ENCODE peak calls at places on chromosomes 16 and 17, in ten cellular contexts. F is neural progenitor cell; H is transverse colon; M is psoas muscle; K is pancreas; C is mammary epithelial cell; U is MM.1S; E is effector memory CD4-positive, alpha-beta T cell; N is CD8-positive, alpha-beta T cell; O is suprapubic skin. D is an unnamed sample.

GRCh38 chr17:38918129-38918913 is 7.1 kb upstream of the LASP1NB start:
- DNase-seq in F (peak; percentile 65), H (no peak), M (no peak), K (no peak), C (no peak), U (no peak), E (no peak), N (no peak), O (no peak), D (no peak)

GRCh38 chr17:27349540-27350021 is 55.7 kb downstream of the WSB1 start:
- DNase-seq in F (no peak), H (no peak), M (peak; percentile 26), K (no peak), C (no peak), U (no peak), E (no peak), N (no peak), O (no peak), D (no peak)

GRCh38 chr16:88338896-88339295 is 43.9 kb upstream of the ZNF469 start:
- DNase-seq in F (no peak), H (no peak), M (no peak), K (no peak), C (no peak), U (no peak), E (no peak), N (no peak), O (no peak), D (no peak)

GRCh38 chr17:7809086-7809790 is 24.8 kb upstream of the KDM6B start:
- DNase-seq in F (no peak), H (no peak), M (no peak), K (no peak), C (peak; percentile 80), U (no peak), E (no peak), N (no peak), O (no peak), D (no peak)

GRCh38 chr16:83925095-83925905 is 26.4 kb downstream of the MLYCD start:
- DNase-seq in F (no peak), H (no peak), M (no peak), K (no peak), C (no peak), U (no peak), E (no peak), N (no peak), O (no peak), D (no peak)

GRCh38 chr17:79557724-79558572 is 52.9 kb downstream of the RBFOX3 start:
- DNase-seq in F (no peak), H (no peak), M (no peak), K (no peak), C (no peak), U (no peak), E (no peak), N (no peak), O (no peak), D (no peak)

GRCh38 chr17:4163951-4164350 is 21.0 kb downstream of the CYB5D2 start:
- DNase-seq in F (no peak), H (no peak), M (no peak), K (no peak), C (no peak), U (no peak), E (no peak), N (no peak), O (no peak), D (no peak)

GRCh38 chr17:81667754-81668153 is 1.2 kb downstream of the CCDC137 start:
- DNase-seq in F (peak; percentile 48), H (no peak), M (no peak), K (no peak), C (peak; percentile 25), U (no peak), E (no peak), N (no peak), O (no peak), D (no peak)

GRCh38 chr17:61862105-61862574 is 1.2 kb downstream of the BRIP1 start:
- DNase-seq in F (no peak), H (no peak), M (no peak), K (no peak), C (peak; percentile 50), U (no peak), E (no peak), N (no peak), O (no peak), D (no peak)

GRCh38 chr16:47779201-47780016 is 318.3 kb downstream of the PHKB start:
- DNase-seq in F (no peak), H (no peak), M (no peak), K (no peak), C (no peak), U (peak; percentile 57), E (no peak), N (peak; percentile 0), O (no peak), D (no peak)

GRCh38 chr16:27224271-27224737 is 21.0 kb downstream of the KDM8 start:
- DNase-seq in F (no peak), H (no peak), M (no peak), K (no peak), C (no peak), U (no peak), E (no peak), N (no peak), O (no peak), D (no peak)

GRCh38 chr17:36506831-36507230 is 20.4 kb downstream of the ZNHIT3 start:
- DNase-seq in F (no peak), H (no peak), M (no peak), K (no peak), C (no peak), U (no peak), E (no peak), N (no peak), O (peak; percentile 55), D (peak; percentile 34)

GRCh38 chr16:23039118-23039517 is 110.1 kb downstream of the USP31 start:
- DNase-seq in F (no peak), H (no peak), M (no peak), K (no peak), C (no peak), U (no peak), E (no peak), N (no peak), O (no peak), D (no peak)

GRCh38 chr16:84532299-84532724 is 27.9 kb upstream of the MEAK7 start:
- DNase-seq in F (peak; percentile 90), H (peak; percentile 24), M (peak; percentile 63), K (no peak), C (peak; percentile 88), U (no peak), E (no peak), N (no peak), O (no peak), D (peak; percentile 73)

GRCh38 chr17:60059082-60059481 is 19.6 kb downstream of the HEATR6 start:
- DNase-seq in F (no peak), H (no peak), M (no peak), K (no peak), C (no peak), U (no peak), E (no peak), N (no peak), O (no peak), D (no peak)
- H3K36me3 ChIP-seq in F (peaks cover 28% of the 10 kb centered on the region), H (no peaks in the 10 kb centered on the region), M (peaks cover 99% of the 10 kb centered on the region), K (peaks cover 5% of the 10 kb centered on the region), C (peaks cover 20% of the 10 kb centered on the region), U (no peaks in the 10 kb centered on the region), E (peaks cover 62% of the 10 kb centered on the region), N (peaks cover 40% of the 10 kb centered on the region), O (peaks cover 74% of the 10 kb centered on the region), D (peaks cover 4% of the 10 kb centered on the region)

DNA sequence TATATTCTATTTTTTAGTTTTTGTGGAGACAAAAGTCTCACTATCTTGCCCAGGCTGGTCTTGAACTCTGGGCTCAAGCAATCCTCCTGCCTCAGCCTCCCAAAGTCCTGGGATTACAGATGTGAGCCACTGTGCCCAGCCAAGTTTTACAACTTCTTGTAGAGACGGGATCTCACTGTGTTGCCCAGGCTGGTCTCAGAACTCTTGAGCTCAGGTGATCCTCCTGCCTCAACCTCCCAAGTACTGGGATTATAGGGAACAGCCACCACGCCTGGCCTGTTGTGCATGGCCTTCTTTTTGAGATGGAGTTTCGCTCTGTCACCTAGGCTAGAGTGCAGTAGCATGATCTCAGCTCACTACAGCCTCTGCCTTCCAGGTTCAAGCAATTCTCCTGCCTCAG is 6.2 kb upstream of the CENPT start:
- DNase-seq in F (no peak), H (no peak), M (no peak), K (no peak), C (no peak), U (no peak), E (no peak), N (no peak), O (no peak), D (no peak)
- H3K36me3 ChIP-seq in F (no peaks in the 10 kb centered on the region), H (no peaks in the 10 kb centered on the region), M (peaks cover 19% of the 10 kb centered on the region), K (no peaks in the 10 kb centered on the region), C (no peaks in the 10 kb centered on the region), U (no peaks in the 10 kb centered on the region), E (no peaks in the 10 kb centered on the region), N (no peaks in the 10 kb centered on the region), O (no peaks in the 10 kb centered on the region), D (no peaks in the 10 kb centered on the region)

GRCh38 chr17:5399767-5400166 is 19.7 kb downstream of the NUP88 start:
- DNase-seq in F (no peak), H (no peak), M (no peak), K (no peak), C (no peak), U (no peak), E (no peak), N (no peak), O (no peak), D (no peak)

GRCh38 chr17:5391678-5392077 is 27.8 kb downstream of the NUP88 start:
- DNase-seq in F (no peak), H (no peak), M (no peak), K (no peak), C (no peak), U (no peak), E (no peak), N (no peak), O (no peak), D (no peak)

DNA sequence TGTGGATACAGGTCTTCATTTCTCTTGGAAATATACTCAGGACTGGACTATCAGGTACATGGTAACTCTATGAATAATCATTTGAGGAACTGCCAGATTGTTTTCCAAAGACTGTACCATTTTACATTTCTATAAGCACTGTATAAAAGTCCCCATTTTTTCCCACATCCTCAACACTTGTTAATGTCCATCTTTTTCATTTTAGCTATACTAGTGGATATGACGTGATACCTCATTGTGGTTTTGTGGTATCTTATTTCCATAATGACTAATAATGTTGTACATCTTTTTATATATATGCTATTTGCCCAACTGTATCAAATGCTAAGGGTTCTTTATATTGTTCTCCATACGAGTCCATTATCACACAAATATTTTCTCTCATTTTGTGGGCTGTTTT is 22.9 kb downstream of the NUP88 start:
- DNase-seq in F (no peak), H (no peak), M (no peak), K (no peak), C (peak; percentile 55), U (no peak), E (no peak), N (no peak), O (no peak), D (no peak)
- H3K36me3 ChIP-seq in F (peaks cover 27% of the 10 kb centered on the region), H (no peaks in the 10 kb centered on the region), M (peaks cover 100% of the 10 kb centered on the region), K (peaks cover 7% of the 10 kb centered on the region), C (peaks cover 34% of the 10 kb centered on the region), U (peaks cover 3% of the 10 kb centered on the region), E (peaks cover 66% of the 10 kb centered on the region), N (peaks cover 63% of the 10 kb centered on the region), O (peaks cover 94% of the 10 kb centered on the region), D (no peaks in the 10 kb centered on the region)

DNA sequence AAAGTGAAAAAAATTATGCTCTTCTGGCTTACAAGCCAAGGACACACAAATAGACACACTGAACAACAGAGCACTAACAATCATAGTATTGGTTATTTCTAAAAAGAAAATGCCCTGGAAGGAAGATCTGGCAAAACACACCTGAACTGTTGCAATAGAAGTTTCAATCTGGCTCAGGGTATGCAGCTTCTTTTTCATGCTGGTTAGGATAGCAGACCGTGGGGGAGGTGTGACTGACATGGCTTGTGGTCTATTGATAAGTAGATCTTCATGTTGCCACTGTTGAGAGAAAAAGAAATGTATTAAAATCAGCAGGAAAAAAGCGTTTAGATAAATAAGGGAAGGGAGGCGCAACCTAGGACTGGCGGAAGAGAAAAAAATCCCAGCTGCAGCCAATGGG is 26.5 kb upstream of the ARL6IP1 start:
- DNase-seq in F (no peak), H (no peak), M (no peak), K (no peak), C (no peak), U (no peak), E (no peak), N (no peak), O (no peak), D (no peak)
- H3K36me3 ChIP-seq in F (peaks cover 10% of the 10 kb centered on the region), H (no peaks in the 10 kb centered on the region), M (peaks cover 62% of the 10 kb centered on the region), K (peaks cover 4% of the 10 kb centered on the region), C (peaks cover 27% of the 10 kb centered on the region), U (peaks cover 2% of the 10 kb centered on the region), E (peaks cover 36% of the 10 kb centered on the region), N (peaks cover 39% of the 10 kb centered on the region), O (peaks cover 57% of the 10 kb centered on the region), D (peaks cover 1% of the 10 kb centered on the region)